ENCODE peak calls at places on chromosomes 2 and 18, in eight cellular contexts. N, F, C, A, X, U, H and B are unnamed samples.

GRCh38 chr2:141021109-141021508 is 1109.7 kb downstream of the LRP1B start:
- DNase-seq in N (no peak), F (no peak), C (no peak), A (peak), X (no peak), U (no peak), H (no peak), B (no peak)

GRCh38 chr2:56807861-56808260 is 624.1 kb downstream of the CCDC85A start:
- DNase-seq in N (no peak), F (no peak), C (no peak), A (no peak), X (no peak), U (no peak), H (no peak), B (no peak)

GRCh38 chr2:238897911-238898311 is 50.0 kb downstream of the TWIST2 start:
- DNase-seq in N (no peak), F (no peak), C (no peak), A (no peak), X (no peak), U (peak), H (no peak), B (no peak)

GRCh38 chr18:136433-136832 is 21.9 kb upstream of the USP14 start:
- DNase-seq in N (no peak), F (no peak), C (no peak), A (no peak), X (no peak), U (no peak), H (peak), B (peak)

GRCh38 chr2:74915743-74916142 is 42.7 kb upstream of the POLE4 start:
- DNase-seq in N (peak), F (no peak), C (no peak), A (no peak), X (no peak), U (no peak), H (no peak), B (no peak)

GRCh38 chr2:200298015-200298414 is 8.5 kb upstream of the SPATS2L start:
- DNase-seq in N (no peak), F (no peak), C (no peak), A (no peak), X (no peak), U (no peak), H (no peak), B (no peak)

GRCh38 chr2:96493072-96493471 is 12.1 kb downstream of the NEURL3 start:
- DNase-seq in N (no peak), F (no peak), C (no peak), A (no peak), X (no peak), U (no peak), H (no peak), B (no peak)

GRCh38 chr2:88019985-88020384 is 3.6 kb upstream of the RNU2-63P start:
- DNase-seq in N (no peak), F (no peak), C (no peak), A (no peak), X (no peak), U (no peak), H (no peak), B (no peak)

GRCh38 chr2:200378652-200379290 is 72.3 kb downstream of the SPATS2L start:
- DNase-seq in N (no peak), F (no peak), C (no peak), A (peak), X (no peak), U (no peak), H (no peak), B (no peak)

GRCh38 chr2:98308068-98308467 is 38.2 kb upstream of the CNGA3 start:
- DNase-seq in N (no peak), F (no peak), C (no peak), A (no peak), X (no peak), U (no peak), H (no peak), B (no peak)

GRCh38 chr2:118763797-118764196 is 83.7 kb downstream of the EN1 start:
- DNase-seq in N (peak), F (no peak), C (peak), A (no peak), X (no peak), U (no peak), H (peak), B (no peak)

GRCh38 chr2:100584811-100585210 is 22.0 kb downstream of the PDCL3 start:
- DNase-seq in N (no peak), F (no peak), C (no peak), A (peak), X (no peak), U (no peak), H (no peak), B (no peak)

GRCh38 chr2:235216901-235217300 is 265.1 kb downstream of the SH3BP4 start:
- DNase-seq in N (peak), F (no peak), C (no peak), A (no peak), X (no peak), U (no peak), H (no peak), B (no peak)

GRCh38 chr2:64524604-64525322 is 635 bp downstream of the AFTPH start:
- DNase-seq in N (peak), F (no peak), C (peak), A (no peak), X (no peak), U (peak), H (peak), B (peak)

GRCh38 chr2:64522843-64523428 is 1.2 kb upstream of the AFTPH start:
- DNase-seq in N (peak), F (peak), C (peak), A (peak), X (no peak), U (peak), H (peak), B (peak)

GRCh38 chr2:64526034-64526433 is 1.9 kb downstream of the AFTPH start:
- DNase-seq in N (no peak), F (no peak), C (no peak), A (no peak), X (no peak), U (no peak), H (no peak), B (no peak)

GRCh38 chr2:64525323-64525625 is 1.1 kb downstream of the AFTPH start:
- DNase-seq in N (peak), F (no peak), C (no peak), A (peak), X (no peak), U (no peak), H (peak), B (peak)

GRCh38 chr2:64523667-64524603 is at the start of gene AFTPH:
- DNase-seq in N (peak), F (peak), C (peak), A (peak), X (peak), U (peak), H (peak), B (peak)
- TF ChIP-seq POLR2A in N (peak), F (peak), C (peak), A (peak), X (peak), U (no peak), H (peak), B (peak)

GRCh38 chr18:22108674-22109073 is 60.7 kb upstream of the GATA6 start:
- DNase-seq in N (no peak), F (no peak), C (peak), A (peak), X (no peak), U (no peak), H (peak), B (no peak)
- TF ChIP-seq POLR2A in N (no peak), F (no peak), C (no peak), A (no peak), X (no peak), U (no peak), H (no peak), B (no peak)

GRCh38 chr2:180180511-180180910 is 173.4 kb upstream of the CWC22 start:
- DNase-seq in N (no peak), F (no peak), C (no peak), A (no peak), X (no peak), U (no peak), H (no peak), B (no peak)

GRCh38 chr2:180187611-180188010 is 180.5 kb upstream of the CWC22 start:
- DNase-seq in N (no peak), F (no peak), C (no peak), A (no peak), X (no peak), U (no peak), H (no peak), B (no peak)

DNA sequence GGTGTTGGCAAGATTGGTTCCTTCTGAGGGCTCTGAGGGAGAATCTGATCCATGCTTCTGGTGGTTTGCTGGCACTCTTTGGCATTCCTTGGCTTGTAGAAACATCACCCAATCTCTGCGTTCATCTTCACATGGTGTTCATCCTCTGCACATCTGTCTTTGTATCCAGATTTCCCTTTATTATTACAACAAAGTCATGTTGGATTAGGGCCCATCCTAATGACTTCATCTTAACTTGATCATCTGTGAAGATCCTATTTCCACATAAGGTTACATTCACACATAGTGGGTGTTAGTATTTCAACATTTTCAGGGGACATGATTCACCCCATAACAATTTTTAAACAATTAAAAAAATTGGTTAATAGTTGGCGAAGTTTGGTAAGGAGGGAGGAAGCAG is 177.4 kb upstream of the CWC22 start:
- DNase-seq in N (no peak), F (no peak), C (no peak), A (no peak), X (no peak), U (no peak), H (no peak), B (no peak)
- TF ChIP-seq POLR2A in N (no peak), F (no peak), C (no peak), A (no peak), X (no peak), U (no peak), H (no peak), B (no peak)

GRCh38 chr2:166519391-166519962 is 25.4 kb upstream of the SCN7A start:
- DNase-seq in N (no peak), F (no peak), C (no peak), A (no peak), X (no peak), U (no peak), H (no peak), B (no peak)
- TF ChIP-seq POLR2A in N (no peak), F (no peak), C (no peak), A (no peak), X (no peak), U (no peak), H (no peak), B (no peak)

DNA sequence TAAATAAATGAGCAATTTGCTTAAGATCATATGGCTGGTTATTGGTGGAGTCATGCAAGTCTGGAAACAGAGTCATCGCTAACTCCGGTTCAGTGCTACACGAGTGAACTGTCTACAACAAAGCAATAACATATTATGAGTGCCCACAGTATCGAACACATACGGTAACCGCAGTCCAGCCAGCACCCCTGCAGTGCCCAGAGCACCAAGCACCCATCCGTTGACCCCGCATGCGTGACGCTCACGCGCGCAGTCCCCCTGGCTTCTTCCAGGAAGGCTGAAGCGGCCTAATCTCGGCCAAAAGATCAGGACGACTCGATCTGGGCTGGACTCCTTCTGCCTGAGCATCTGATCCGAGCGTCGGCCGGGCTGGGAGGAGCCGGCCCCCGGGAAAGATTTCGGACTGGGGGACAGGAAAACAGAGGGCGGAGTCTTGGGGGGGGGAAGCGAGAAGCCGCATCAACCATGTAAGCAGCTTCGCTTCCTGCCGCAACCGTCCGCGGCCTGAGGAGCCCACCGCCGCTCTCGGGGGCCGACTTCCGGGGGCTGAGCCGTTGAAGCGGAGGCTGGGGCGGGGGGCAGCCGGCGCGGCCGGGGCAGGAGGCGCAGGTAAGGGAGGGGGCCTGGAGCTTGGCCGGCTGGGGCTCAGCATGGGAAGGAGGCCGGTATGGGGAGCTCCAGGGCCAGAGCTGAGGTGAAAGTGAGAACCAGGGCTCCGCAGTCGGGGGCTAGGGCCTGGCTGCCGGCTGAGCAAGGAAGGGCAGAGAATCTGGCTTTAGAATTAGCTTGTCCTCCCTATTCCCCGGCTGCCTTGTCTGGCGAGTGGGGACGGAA is at the start of gene PIKFYVE:
- DNase-seq in N (peak), F (peak), C (peak), A (peak), X (peak), U (peak), H (peak), B (peak)
- TF ChIP-seq POLR2A in N (peak), F (peak), C (peak), A (peak), X (peak), U (no peak), H (peak), B (peak)

GRCh38 chr2:233081232-233081730 is 21.1 kb downstream of the INPP5D start:
- DNase-seq in N (peak), F (no peak), C (no peak), A (no peak), X (no peak), U (no peak), H (no peak), B (no peak)
- TF ChIP-seq POLR2A in N (no peak), F (no peak), C (no peak), A (no peak), X (no peak), U (no peak), H (no peak), B (no peak)

GRCh38 chr2:121793816-121794215 is 38.4 kb downstream of the TSN start:
- DNase-seq in N (no peak), F (no peak), C (no peak), A (no peak), X (no peak), U (no peak), H (no peak), B (no peak)

GRCh38 chr2:121788685-121789084 is 33.2 kb downstream of the TSN start:
- DNase-seq in N (no peak), F (no peak), C (no peak), A (no peak), X (no peak), U (no peak), H (no peak), B (no peak)

GRCh38 chr2:121791801-121792221 is 36.4 kb downstream of the TSN start:
- DNase-seq in N (no peak), F (no peak), C (no peak), A (no peak), X (no peak), U (no peak), H (no peak), B (no peak)

GRCh38 chr2:121790276-121790956 is 35.0 kb downstream of the TSN start:
- DNase-seq in N (no peak), F (no peak), C (no peak), A (no peak), X (no peak), U (no peak), H (peak), B (no peak)

GRCh38 chr2:121791253-121791652 is 35.8 kb downstream of the TSN start:
- DNase-seq in N (no peak), F (no peak), C (no peak), A (no peak), X (no peak), U (no peak), H (no peak), B (no peak)
- TF ChIP-seq POLR2A in N (no peak), F (no peak), C (no peak), A (no peak), X (no peak), U (no peak), H (no peak), B (no peak)

DNA sequence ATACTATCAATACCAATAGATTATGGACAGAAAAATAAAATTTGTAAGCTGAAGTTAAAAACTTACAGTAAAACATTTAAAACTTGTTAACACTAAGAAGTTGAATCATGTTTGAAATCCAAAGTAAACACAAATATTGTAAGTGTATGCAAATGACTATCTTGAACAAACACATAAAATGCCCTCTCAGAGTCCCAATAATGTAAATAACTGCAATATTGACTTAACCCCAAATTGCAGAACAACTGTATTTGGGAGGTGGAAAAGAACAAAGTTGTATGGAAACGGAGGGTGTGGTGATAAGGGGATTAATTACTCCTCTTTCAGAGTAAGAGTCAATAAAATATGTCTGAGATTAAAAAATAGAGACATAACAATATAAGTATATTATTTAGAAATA is 140.0 kb upstream of the NOL4 start:
- DNase-seq in N (no peak), F (no peak), C (no peak), A (no peak), X (no peak), U (no peak), H (peak), B (no peak)
- TF ChIP-seq POLR2A in N (no peak), F (no peak), C (no peak), A (no peak), X (no peak), U (no peak), H (no peak), B (no peak)

GRCh38 chr2:120224735-120225548 is 1.7 kb upstream of the TMEM185B start:
- DNase-seq in N (no peak), F (no peak), C (no peak), A (no peak), X (peak), U (peak), H (no peak), B (no peak)

GRCh38 chr2:120222186-120223033 is 790 bp downstream of the TMEM185B start:
- DNase-seq in N (no peak), F (no peak), C (no peak), A (no peak), X (no peak), U (peak), H (no peak), B (no peak)

GRCh38 chr2:120221616-120222015 is 1.6 kb downstream of the TMEM185B start:
- DNase-seq in N (no peak), F (no peak), C (no peak), A (no peak), X (no peak), U (peak), H (no peak), B (no peak)

GRCh38 chr2:120224256-120224655 is 1.1 kb upstream of the TMEM185B start:
- DNase-seq in N (no peak), F (no peak), C (no peak), A (no peak), X (peak), U (peak), H (no peak), B (no peak)

GRCh38 chr2:120223034-120223912 is at the start of gene TMEM185B:
- DNase-seq in N (peak), F (no peak), C (peak), A (peak), X (peak), U (peak), H (peak), B (peak)
- TF ChIP-seq POLR2A in N (no peak), F (peak), C (peak), A (peak), X (peak), U (no peak), H (peak), B (peak)